ENCODE peak calls at places on chromosomes 13 and 19, in four cellular contexts. N is endothelial cell; O is body of pancreas; W is CD4-positive, alpha-beta T cell. B is an unnamed sample.

GRCh38 chr19:3366104-3366760 is at the start of gene NFIC:
- DNase-seq in N (no peak), O (peak), W (peak), B (peak)

GRCh38 chr19:46493236-46494114 is 2.2 kb downstream of the PNMA8B start:
- DNase-seq in N (peak), O (no peak), W (peak), B (no peak)

GRCh38 chr13:35694549-35695233 is 218.2 kb upstream of the MAB21L1 start:
- DNase-seq in N (no peak), O (no peak), W (no peak), B (no peak)

GRCh38 chr19:9972103-9972502 is 35.8 kb upstream of the OLFM2 start:
- DNase-seq in N (no peak), O (no peak), W (no peak), B (no peak)

GRCh38 chr19:49588370-49589122 is 2.4 kb upstream of the PRR12 start:
- DNase-seq in N (no peak), O (no peak), W (no peak), B (no peak)

GRCh38 chr19:5913739-5914357 is at the start of gene CAPS:
- DNase-seq in N (no peak), O (peak), W (no peak), B (no peak)

GRCh38 chr19:5059191-5059579 is 90.3 kb downstream of the KDM4B start:
- DNase-seq in N (no peak), O (no peak), W (no peak), B (no peak)

GRCh38 chr13:110388141-110388943 is 81.3 kb downstream of the COL4A2 start:
- DNase-seq in N (no peak), O (no peak), W (no peak), B (no peak)

GRCh38 chr19:2426661-2427322 is 594 bp downstream of the TIMM13 start:
- DNase-seq in N (peak), O (peak), W (peak), B (peak)

GRCh38 chr13:113816248-113816924 is 47.5 kb downstream of the GAS6 start:
- DNase-seq in N (no peak), O (no peak), W (no peak), B (no peak)

GRCh38 chr19:22607653-22608430 is 26.3 kb upstream of the ZNF492 start:
- DNase-seq in N (no peak), O (no peak), W (no peak), B (no peak)

GRCh38 chr13:79581870-79582315 is 100.9 kb downstream of the NDFIP2 start:
- DNase-seq in N (no peak), O (no peak), W (no peak), B (no peak)

GRCh38 chr13:21616205-21616604 is 12.2 kb upstream of the MICU2 start:
- DNase-seq in N (no peak), O (no peak), W (no peak), B (no peak)

GRCh38 chr19:48396010-48396870 is 2.8 kb downstream of the GRIN2D start:
- DNase-seq in N (no peak), O (no peak), W (no peak), B (no peak)

GRCh38 chr13:59038824-59039223 is 1124.9 kb downstream of the DIAPH3 start:
- DNase-seq in N (no peak), O (no peak), W (no peak), B (no peak)

GRCh38 chr19:39246951-39247669 is 1.5 kb downstream of the IFNL4 start:
- DNase-seq in N (peak), O (peak), W (no peak), B (no peak)

GRCh38 chr19:5466072-5466471 is 10.9 kb downstream of the ZNRF4 start:
- DNase-seq in N (no peak), O (no peak), W (no peak), B (no peak)

GRCh38 chr19:1087813-1088418 is 7.3 kb downstream of the POLR2E start:
- DNase-seq in N (no peak), O (no peak), W (peak), B (no peak)

GRCh38 chr13:68481130-68481529 is 1251.0 kb upstream of the PCDH9 start:
- DNase-seq in N (no peak), O (no peak), W (no peak), B (no peak)

GRCh38 chr19:48560095-48560530 is 8.1 kb downstream of the SULT2B1 start:
- DNase-seq in N (no peak), O (no peak), W (no peak), B (no peak)

GRCh38 chr19:34382471-34382870 is 17.5 kb downstream of the GPI start:
- DNase-seq in N (no peak), O (no peak), W (no peak), B (no peak)

GRCh38 chr19:45933759-45934158 is 19.2 kb upstream of the NANOS2 start:
- DNase-seq in N (no peak), O (no peak), W (no peak), B (no peak)

GRCh38 chr19:38742906-38743305 is 1.4 kb downstream of the CAPN12 start:
- DNase-seq in N (no peak), O (no peak), W (no peak), B (peak)

GRCh38 chr13:73275163-73275562 is 216.4 kb downstream of the KLF5 start:
- DNase-seq in N (no peak), O (no peak), W (no peak), B (no peak)

GRCh38 chr19:45217957-45218334 is 27.3 kb downstream of the EXOC3L2 start:
- DNase-seq in N (no peak), O (no peak), W (no peak), B (no peak)

GRCh38 chr13:100063333-100063732 is 25.6 kb upstream of the PCCA start:
- DNase-seq in N (no peak), O (no peak), W (no peak), B (no peak)

GRCh38 chr13:110676511-110677204 is 29.3 kb downstream of the CARS2 start:
- DNase-seq in N (no peak), O (peak), W (no peak), B (no peak)

GRCh38 chr19:29815231-29815630 is 3.4 kb downstream of the CCNE1 start:
- DNase-seq in N (no peak), O (no peak), W (no peak), B (no peak)
- TF ChIP-seq CTCF in N (no peak), O (no peak), W (no peak), B (no peak)

GRCh38 chr19:13884726-13885591 is 8.0 kb downstream of the NANOS3 start:
- DNase-seq in N (no peak), O (peak), W (no peak), B (no peak)

GRCh38 chr19:13882419-13882795 is 5.5 kb downstream of the NANOS3 start:
- DNase-seq in N (no peak), O (no peak), W (no peak), B (no peak)

GRCh38 chr19:13881692-13882418 is 4.9 kb downstream of the NANOS3 start:
- DNase-seq in N (no peak), O (no peak), W (peak), B (no peak)

GRCh38 chr19:13882841-13883240 is 5.9 kb downstream of the NANOS3 start:
- DNase-seq in N (no peak), O (no peak), W (no peak), B (no peak)

DNA sequence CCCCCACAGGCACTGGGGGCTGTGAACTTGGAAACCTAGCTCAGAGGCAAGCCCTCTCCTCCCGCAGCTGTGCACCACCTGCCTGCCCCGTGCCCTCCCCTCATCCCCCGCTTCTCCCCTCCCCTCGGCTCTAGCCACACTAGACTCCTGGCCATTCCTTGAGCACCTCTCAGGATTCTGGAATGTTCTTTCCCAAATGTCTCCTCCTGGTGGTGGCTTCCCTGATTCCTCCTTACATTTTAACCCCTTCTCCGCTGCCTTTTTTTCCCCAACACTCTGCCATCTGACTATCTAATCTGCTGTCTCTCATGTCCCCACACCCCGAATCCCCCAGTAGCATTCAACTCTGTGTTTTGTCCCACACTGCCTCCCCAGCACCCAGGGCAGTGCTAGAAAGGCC is 6.7 kb downstream of the NANOS3 start:
- DNase-seq in N (no peak), O (no peak), W (no peak), B (no peak)
- TF ChIP-seq CTCF in N (no peak), O (no peak), W (no peak), B (peak)

GRCh38 chr19:11349171-11349570 is 2.9 kb downstream of the CCDC159 start:
- DNase-seq in N (no peak), O (no peak), W (no peak), B (no peak)

GRCh38 chr19:11345122-11345752 is 831 bp downstream of the TMEM205 start:
- DNase-seq in N (no peak), O (peak), W (no peak), B (no peak)

GRCh38 chr19:11342429-11342828 is 3.0 kb upstream of the RAB3D start:
- DNase-seq in N (no peak), O (no peak), W (no peak), B (no peak)

GRCh38 chr19:11347546-11347945 is 1.2 kb downstream of the CCDC159 start:
- DNase-seq in N (no peak), O (no peak), W (no peak), B (no peak)

GRCh38 chr19:11346104-11346940 is at the start of the genes CCDC159 and TMEM205:
- DNase-seq in N (peak), O (peak), W (peak), B (peak)
- TF ChIP-seq CTCF in N (no peak), O (no peak), W (no peak), B (peak)

GRCh38 chr13:67139551-67139950 is 90.6 kb downstream of the PCDH9 start:
- DNase-seq in N (no peak), O (no peak), W (no peak), B (no peak)
- TF ChIP-seq CTCF in N (no peak), O (no peak), W (no peak), B (no peak)

DNA sequence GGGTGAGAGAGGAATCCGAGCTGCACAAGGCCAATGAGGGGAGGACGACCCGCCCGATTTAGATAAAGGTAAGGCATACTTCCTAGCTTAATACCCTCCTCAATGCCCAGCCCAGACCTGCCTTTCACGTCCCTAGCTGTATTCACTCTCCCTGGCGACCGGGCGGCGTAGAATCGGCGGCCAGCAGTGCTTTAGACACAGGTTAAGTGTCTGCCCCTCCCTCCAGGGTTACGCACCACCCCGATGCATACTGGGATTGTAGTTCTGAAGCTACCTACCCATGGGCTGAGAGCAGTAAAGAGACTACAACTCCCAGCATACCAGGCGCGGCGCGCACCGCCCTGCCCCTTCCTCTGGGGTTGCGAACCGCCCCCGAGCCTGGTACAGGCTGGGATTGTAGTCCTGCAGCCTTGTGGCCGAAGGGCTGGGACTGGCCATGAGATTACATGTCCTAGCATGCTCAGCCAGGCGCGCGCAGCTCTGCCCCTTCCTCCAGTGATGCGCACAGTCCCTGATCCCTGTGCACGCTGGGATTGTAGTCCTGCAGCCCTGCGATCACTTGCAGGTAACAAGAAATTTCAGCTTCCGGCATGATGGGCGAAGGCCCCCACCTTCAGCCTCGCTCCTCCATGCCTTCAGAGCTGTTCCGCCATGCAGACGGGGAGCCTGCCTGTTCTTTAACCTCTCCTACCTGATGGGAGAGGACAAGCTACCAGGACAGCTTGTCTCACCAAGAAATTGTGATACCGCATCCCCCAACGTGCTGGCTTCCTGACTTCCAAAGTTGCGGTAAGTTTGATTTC is 43.5 kb upstream of the ZNF14 start:
- DNase-seq in N (peak), O (peak), W (peak), B (no peak)
- TF ChIP-seq CTCF in N (no peak), O (no peak), W (no peak), B (no peak)

GRCh38 chr13:66714795-66715194 is 515.3 kb downstream of the PCDH9 start:
- DNase-seq in N (no peak), O (no peak), W (no peak), B (no peak)
- TF ChIP-seq CTCF in N (no peak), O (no peak), W (no peak), B (peak)